ENCODE peak calls at places on chromosomes 3 and 15, in four cellular contexts. T is uterus, J is IMR-90, S is AG04449. Z is an unnamed sample.
A peak's percentile ranks its signal among the peaks of the same experiment; 100 is the strongest.

GRCh38 chr3:122533931-122534334 is 19.2 kb upstream of the KPNA1 start:
- DNase-seq in S (no peak), J (peak; percentile 87), T (no peak), Z (peak; percentile 62)

GRCh38 chr3:148642616-148643015 is 55.1 kb upstream of the AGTR1 start:
- DNase-seq in T (no peak), J (peak; percentile 68), S (no peak), Z (peak; percentile 10)

GRCh38 chr3:185796431-185797107 is 28.3 kb downstream of the IGF2BP2 start:
- DNase-seq in S (no peak), T (no peak), J (peak; percentile 85), Z (peak; percentile 73)

GRCh38 chr3:140384028-140384771 is 293.7 kb upstream of the TRIM42 start:
- DNase-seq in S (no peak), J (no peak), T (no peak), Z (no peak)

GRCh38 chr15:78811124-78811824 is at the start of gene ADAMTS7:
- DNase-seq in S (no peak), T (peak; percentile 72), J (peak; percentile 71), Z (peak; percentile 62)

GRCh38 chr15:31485431-31485830 is 158.8 kb downstream of the KLF13 start:
- DNase-seq in J (no peak), S (no peak), T (peak; percentile 8), Z (no peak)

GRCh38 chr3:150747909-150748568 is 14.9 kb downstream of the SIAH2 start:
- DNase-seq in J (no peak), S (no peak), T (no peak), Z (peak; percentile 51)

GRCh38 chr3:105260385-105260784 is 106.3 kb upstream of the ALCAM start:
- DNase-seq in J (no peak), T (no peak), S (no peak), Z (no peak)

GRCh38 chr3:14248477-14248848 is 69.8 kb downstream of the LSM3 start:
- DNase-seq in J (no peak), S (no peak), T (no peak), Z (no peak)

GRCh38 chr3:19213608-19214220 is 65.4 kb downstream of the KCNH8 start:
- DNase-seq in S (no peak), T (peak; percentile 9), J (no peak), Z (no peak)

GRCh38 chr3:27360113-27361078 is 8.8 kb downstream of the NEK10 start:
- DNase-seq in T (no peak), S (no peak), J (peak; percentile 44), Z (peak; percentile 37)
- H3K4me3 ChIP-seq in T (no peak overlapping the region), S (no peak overlapping the region), J (no peak overlapping the region), Z (no peak overlapping the region)

GRCh38 chr3:31364711-31365110 is 168.0 kb upstream of the STT3B start:
- DNase-seq in T (no peak), J (peak; percentile 75), S (no peak), Z (peak; percentile 69)
- TF ChIP-seq CTCF in T (no peak), J (peak; percentile 36), S (peak; percentile 6), Z (peak; percentile 7)

DNA sequence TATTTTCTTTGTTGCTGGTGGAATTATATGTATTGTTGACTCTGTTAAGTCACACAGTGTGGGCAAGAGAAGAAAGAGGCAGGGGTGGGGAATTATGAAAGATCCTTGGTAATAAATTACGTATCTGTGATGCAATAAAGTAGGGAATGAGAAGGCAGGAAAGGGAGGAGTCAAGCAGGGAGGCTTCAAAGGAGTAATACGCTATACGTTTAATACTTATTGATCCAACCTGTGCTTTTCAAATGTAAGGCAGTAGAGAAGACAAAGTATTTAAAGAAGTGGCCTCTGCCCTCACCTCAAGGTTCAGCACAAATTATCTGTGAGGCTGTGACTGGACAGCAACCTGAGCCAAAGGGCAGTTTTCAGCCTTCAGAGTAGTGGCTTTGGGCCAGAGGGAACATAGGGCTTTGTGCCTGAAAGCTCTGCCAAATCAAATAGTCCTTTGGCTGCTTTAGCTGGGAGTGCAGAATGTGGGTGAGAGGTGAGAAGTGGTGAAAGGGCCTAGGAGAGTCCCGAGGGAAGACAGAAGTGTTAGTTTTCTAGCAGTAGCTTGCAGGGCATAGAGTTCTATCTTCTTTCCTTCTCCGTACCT is 1.2 kb upstream of the PLIN1 start:
- DNase-seq in J (peak; percentile 67), S (peak; percentile 26), T (peak; percentile 72), Z (peak; percentile 98)
- H3K4me3 ChIP-seq in J (no peak overlapping the region), S (no peak overlapping the region), T (no peak overlapping the region), Z (no peak overlapping the region)

DNA sequence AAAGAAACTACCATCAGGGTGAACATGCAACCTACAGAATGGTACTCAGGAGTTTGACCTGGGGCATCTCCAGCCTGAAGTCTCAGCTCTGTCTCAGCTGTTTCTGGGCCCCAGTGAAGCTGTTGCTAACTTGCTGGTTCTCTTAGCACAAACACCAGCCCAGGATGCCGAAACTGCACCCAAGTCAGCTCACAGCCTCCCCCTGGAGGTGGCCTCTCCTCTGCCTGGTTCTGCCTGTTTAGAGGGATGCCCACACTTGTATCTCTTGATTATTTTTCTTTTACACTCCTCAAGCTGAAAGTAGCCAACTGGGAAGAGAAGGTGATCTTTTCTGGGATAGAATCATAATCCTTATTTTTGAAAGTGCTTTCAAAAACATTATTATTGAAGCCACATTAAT is 289.0 kb upstream of the RASGRP1 start:
- DNase-seq in J (peak; percentile 52), T (no peak), S (no peak), Z (no peak)
- TF ChIP-seq CTCF in J (peak; percentile 43), T (no peak), S (peak; percentile 64), Z (peak; percentile 52)

DNA sequence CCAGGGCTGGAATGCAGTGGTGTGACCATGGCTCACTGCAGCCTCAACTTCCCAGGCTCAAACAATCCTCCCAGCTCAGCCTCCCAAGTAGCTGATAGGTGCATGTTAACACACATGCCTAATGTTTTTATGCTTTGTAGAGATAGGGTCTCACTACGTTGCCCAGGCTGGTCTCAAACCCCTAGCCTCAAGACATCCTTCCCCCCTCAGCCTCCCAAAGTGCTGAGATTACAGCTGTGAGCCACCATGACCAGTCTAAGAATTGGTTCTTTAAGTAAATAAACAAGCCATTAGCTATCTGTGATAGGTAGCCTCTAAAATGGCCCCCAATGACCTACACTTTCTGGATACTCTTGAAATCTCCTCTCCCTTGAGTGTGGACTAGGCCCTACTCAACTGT is 3.7 kb downstream of the TRIM59 start:
- DNase-seq in T (no peak), J (no peak), S (no peak), Z (no peak)
- H3K4me3 ChIP-seq in T (no peak overlapping the region), J (no peak overlapping the region), S (no peak overlapping the region), Z (no peak overlapping the region)

DNA sequence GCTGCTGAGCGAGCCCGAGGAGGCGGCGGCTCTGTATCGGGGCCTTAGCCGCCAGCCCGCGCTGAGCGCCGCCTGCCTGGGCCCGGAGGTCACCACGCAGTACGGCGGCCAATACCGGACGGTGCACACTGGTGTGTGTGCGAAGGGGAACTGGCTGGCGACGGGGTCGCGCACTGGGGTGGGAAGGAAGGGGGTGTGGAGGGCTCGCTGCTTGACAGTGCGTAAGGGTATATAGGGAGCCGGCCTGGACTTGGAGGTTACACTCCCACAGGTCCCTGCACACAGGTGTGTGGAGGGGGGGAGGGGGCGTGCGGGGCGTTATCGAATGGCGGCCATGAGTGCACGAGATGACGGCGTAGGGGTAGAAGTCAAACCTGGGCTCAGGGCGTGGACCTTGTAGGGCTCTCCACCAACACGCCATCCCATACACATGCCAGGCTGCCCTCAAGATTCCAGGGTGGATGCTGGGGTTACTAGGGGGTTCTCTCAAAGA is 386 bp downstream of the APEH start:
- DNase-seq in J (no peak), T (peak; percentile 40), S (no peak), Z (no peak)
- TF ChIP-seq CTCF in J (peak; percentile 3), T (peak; percentile 3), S (peak; percentile 5), Z (no peak)